ENCODE peak calls at places on chromosomes 5 and 9, in five cellular contexts. X, B, Q, M and O are unnamed samples.
A peak's percentile ranks its signal among the peaks of the same experiment; 100 is the strongest.

GRCh38 chr5:140312067-140312790 is 9.3 kb upstream of the PFDN1 start:
- DNase-seq in X (no peak), B (no peak), Q (peak; percentile 62), M (no peak), O (no peak)

GRCh38 chr9:98795970-98796363 is 388 bp downstream of the ANKS6 start:
- DNase-seq in X (peak; percentile 49), B (no peak), Q (peak; percentile 54), M (peak; percentile 62), O (peak; percentile 58)

GRCh38 chr5:76477061-76477460 is 74.0 kb downstream of the IQGAP2 start:
- DNase-seq in X (no peak), B (no peak), Q (no peak), M (no peak), O (no peak)

GRCh38 chr5:28523416-28523815 is 1485.0 kb upstream of the CDH9 start:
- DNase-seq in X (no peak), B (no peak), Q (no peak), M (no peak), O (no peak)

GRCh38 chr5:9302228-9302627 is 243.6 kb downstream of the SEMA5A start:
- DNase-seq in X (no peak), B (no peak), Q (no peak), M (no peak), O (no peak)

GRCh38 chr5:125899006-125899405 is 524.2 kb upstream of the GRAMD2B start:
- DNase-seq in X (no peak), B (no peak), Q (no peak), M (no peak), O (no peak)

GRCh38 chr5:179777909-179778308 is 15.9 kb upstream of the LTC4S start:
- DNase-seq in X (no peak), B (no peak), Q (no peak), M (no peak), O (peak; percentile 30)

GRCh38 chr5:59640411-59640810 is 253.1 kb downstream of the PDE4D start:
- DNase-seq in X (no peak), B (no peak), Q (no peak), M (no peak), O (peak; percentile 40)

GRCh38 chr9:137709411-137710101 is 90.8 kb downstream of the EHMT1 start:
- DNase-seq in X (no peak), B (no peak), Q (no peak), M (no peak), O (no peak)

GRCh38 chr9:133461975-133462374 is 2.2 kb downstream of the CACFD1 start:
- DNase-seq in X (no peak), B (no peak), Q (no peak), M (no peak), O (no peak)

GRCh38 chr5:98911221-98912040 is 17.4 kb downstream of the CHD1 start:
- DNase-seq in X (no peak), B (no peak), Q (no peak), M (no peak), O (no peak)

GRCh38 chr9:104906441-104907277 is 21.3 kb downstream of the ABCA1 start:
- DNase-seq in X (no peak), B (no peak), Q (no peak), M (peak; percentile 55), O (no peak)

GRCh38 chr5:173786296-173787187 is 101.6 kb upstream of the CPEB4 start:
- DNase-seq in X (no peak), B (no peak), Q (no peak), M (no peak), O (no peak)

GRCh38 chr5:17370651-17371050 is 127.4 kb upstream of the TAF11L2 start:
- DNase-seq in X (no peak), B (no peak), Q (no peak), M (no peak), O (no peak)

GRCh38 chr9:91766301-91766700 is 183.7 kb downstream of the ROR2 start:
- DNase-seq in X (no peak), B (no peak), Q (no peak), M (no peak), O (no peak)

GRCh38 chr5:176541338-176542134 is 4.3 kb upstream of the RNF44 start:
- DNase-seq in X (peak; percentile 59), B (peak; percentile 47), Q (peak; percentile 76), M (no peak), O (peak; percentile 82)

GRCh38 chr5:32202394-32202793 is 28.3 kb upstream of the GOLPH3 start:
- DNase-seq in X (no peak), B (no peak), Q (no peak), M (peak; percentile 71), O (no peak)

GRCh38 chr9:3992924-3993323 is 306.9 kb downstream of the GLIS3 start:
- DNase-seq in X (no peak), B (no peak), Q (no peak), M (no peak), O (no peak)

GRCh38 chr5:149358294-149358651 is 427 bp downstream of the PCYOX1L start:
- DNase-seq in X (no peak), B (peak; percentile 9), Q (no peak), M (no peak), O (peak; percentile 66)

GRCh38 chr5:179259731-179260323 is 85.4 kb downstream of the ADAMTS2 start:
- DNase-seq in X (peak; percentile 12), B (no peak), Q (peak; percentile 44), M (no peak), O (peak; percentile 29)